ENCODE peak calls at places on chromosomes 5 and 9, in six cellular contexts. W is keratinocyte, F is endodermal cell, V is tibial artery, K is ovary, J is small intestine. M is an unnamed sample.

GRCh38 chr5:76542887-76543690 is 80.1 kb downstream of the F2RL2 start:
- DNase-seq in W (no peak), F (no peak), V (no peak), K (no peak), J (peak; percentile 37), M (no peak)

GRCh38 chr5:135662683-135663082 is 83.9 kb upstream of the CXCL14 start:
- DNase-seq in W (no peak), F (peak; percentile 62), V (no peak), K (no peak), J (no peak), M (no peak)

GRCh38 chr9:10268500-10269485 is 344.0 kb downstream of the PTPRD start:
- DNase-seq in W (no peak), F (peak; percentile 91), V (no peak), K (no peak), J (no peak), M (peak; percentile 78)

GRCh38 chr5:10115669-10116068 is 134.0 kb downstream of the ATPSCKMT start:
- DNase-seq in W (no peak), F (no peak), V (no peak), K (no peak), J (no peak), M (no peak)

GRCh38 chr5:30764704-30765103 is 428.8 kb upstream of the CDH6 start:
- DNase-seq in W (no peak), F (no peak), V (no peak), K (no peak), J (no peak), M (no peak)

GRCh38 chr9:119974026-119974425 is 604.8 kb upstream of the BRINP1 start:
- DNase-seq in W (no peak), F (no peak), V (no peak), K (no peak), J (no peak), M (no peak)

GRCh38 chr9:120642129-120642528 is 62.2 kb upstream of the CDK5RAP2 start:
- DNase-seq in W (no peak), F (no peak), V (no peak), K (no peak), J (no peak), M (no peak)

GRCh38 chr9:135120249-135120648 is 32.8 kb downstream of the OLFM1 start:
- DNase-seq in W (no peak), F (no peak), V (no peak), K (no peak), J (no peak), M (no peak)

GRCh38 chr5:180287404-180287803 is 4.5 kb downstream of the MAPK9 start:
- DNase-seq in W (no peak), F (no peak), V (no peak), K (no peak), J (no peak), M (no peak)

GRCh38 chr9:36764364-36765076 is 191.8 kb downstream of the MELK start:
- DNase-seq in W (no peak), F (no peak), V (no peak), K (no peak), J (no peak), M (no peak)

GRCh38 chr9:99632349-99633038 is 189.2 kb upstream of the NR4A3 start:
- DNase-seq in W (no peak), F (no peak), V (no peak), K (no peak), J (no peak), M (no peak)

GRCh38 chr9:87887661-87888480 is 5.2 kb downstream of the SPATA31E1 start:
- DNase-seq in W (no peak), F (no peak), V (no peak), K (no peak), J (no peak), M (no peak)

GRCh38 chr5:144369001-144369400 is 198.3 kb downstream of the KCTD16 start:
- DNase-seq in W (no peak), F (no peak), V (no peak), K (no peak), J (peak; percentile 21), M (no peak)

GRCh38 chr5:87020099-87020934 is 247.4 kb upstream of the RASA1 start:
- DNase-seq in W (no peak), F (peak; percentile 74), V (peak; percentile 67), K (no peak), J (peak; percentile 37), M (peak; percentile 41)

DNA sequence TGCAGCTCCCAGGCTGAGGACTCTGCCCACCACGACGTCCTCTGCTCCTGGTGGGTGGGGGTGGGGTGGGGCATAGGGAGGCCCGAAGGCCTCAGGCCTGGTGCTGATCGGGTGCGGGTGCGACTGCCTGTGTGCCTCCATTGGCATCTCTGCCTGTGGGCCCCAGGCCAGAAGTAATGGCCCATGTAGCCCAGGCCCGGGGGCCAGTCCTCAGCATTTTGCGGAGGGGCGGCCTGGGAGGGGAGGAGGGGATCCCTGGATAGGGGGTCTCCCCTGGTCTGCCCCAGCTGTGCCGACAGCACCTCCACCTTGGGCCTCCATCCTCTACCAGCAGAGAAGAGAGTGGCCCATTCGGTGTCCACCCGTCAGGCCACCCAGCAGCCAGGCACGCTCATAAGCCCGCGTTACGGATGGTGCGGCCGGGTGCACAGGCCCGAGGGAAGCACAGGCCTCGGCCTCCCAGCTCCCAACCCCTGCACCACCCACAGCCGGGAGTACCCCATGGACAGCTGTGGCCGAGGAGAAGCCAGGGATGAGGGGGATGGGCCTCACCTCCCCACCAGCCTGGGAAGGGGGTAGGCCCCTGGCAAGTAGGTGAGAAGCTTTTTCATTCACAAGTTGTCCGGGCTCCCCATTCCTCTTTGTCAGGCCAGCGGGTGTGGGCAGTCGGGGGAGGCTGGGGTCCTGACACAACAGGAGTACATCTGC is 1.8 kb upstream of the NOTCH1 start:
- DNase-seq in W (no peak), F (peak; percentile 86), V (no peak), K (no peak), J (no peak), M (no peak)
- H3K27ac ChIP-seq in W (no peak overlapping the region), F (no peak overlapping the region), V (peak overlapping the region; percentile 98), K (peak overlapping the region; percentile 37), J (no peak overlapping the region), M (no peak overlapping the region)

GRCh38 chr5:33933723-33934544 is 2.3 kb upstream of the RXFP3 start:
- DNase-seq in W (no peak), F (no peak), V (no peak), K (no peak), J (no peak), M (no peak)

GRCh38 chr5:33937700-33938506 is 1.7 kb downstream of the RXFP3 start:
- DNase-seq in W (no peak), F (peak; percentile 38), V (no peak), K (no peak), J (no peak), M (no peak)

GRCh38 chr5:33937017-33937699 is 972 bp downstream of the RXFP3 start:
- DNase-seq in W (no peak), F (no peak), V (no peak), K (no peak), J (no peak), M (no peak)

GRCh38 chr5:33936381-33937016 is at the start of gene RXFP3:
- DNase-seq in W (no peak), F (no peak), V (no peak), K (no peak), J (no peak), M (peak; percentile 66)

GRCh38 chr5:33936004-33936380 is 194 bp upstream of the RXFP3 start:
- DNase-seq in W (no peak), F (peak; percentile 95), V (peak; percentile 69), K (peak; percentile 74), J (peak; percentile 2), M (peak; percentile 90)
- H3K4me3 ChIP-seq in W (no peak overlapping the region), F (peak overlapping the region; percentile 80), V (peak overlapping the region; percentile 28), K (no peak overlapping the region), J (no peak overlapping the region), M (peak overlapping the region; percentile 25)

DNA sequence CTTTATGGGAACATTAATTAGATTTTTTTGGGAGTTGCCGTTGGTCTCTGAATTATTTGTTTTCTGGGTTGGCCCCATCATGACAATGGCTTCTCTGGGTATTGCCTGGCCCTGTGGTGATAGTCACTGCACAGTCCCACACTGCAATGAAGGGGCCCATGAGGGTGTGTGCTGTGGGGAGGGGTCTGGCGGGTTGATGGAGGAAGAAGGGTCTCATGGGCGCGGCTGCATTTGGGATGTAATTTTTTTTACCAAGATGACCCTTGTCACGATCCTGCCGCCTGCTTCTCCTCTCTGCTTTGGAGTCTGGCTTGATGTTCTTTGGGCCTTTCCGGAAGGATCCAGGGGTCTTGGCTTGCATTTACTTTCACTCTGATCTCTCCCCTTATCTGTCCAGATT is 44.1 kb downstream of the WNK2 start:
- DNase-seq in W (no peak), F (no peak), V (no peak), K (no peak), J (no peak), M (no peak)
- H3K27me3 ChIP-seq in W (peaks cover 41% of the 10 kb centered on the region), F (no peaks in the 10 kb centered on the region), V (no peaks in the 10 kb centered on the region), K (no peaks in the 10 kb centered on the region), J (peaks cover 3% of the 10 kb centered on the region), M (no peaks in the 10 kb centered on the region)

DNA sequence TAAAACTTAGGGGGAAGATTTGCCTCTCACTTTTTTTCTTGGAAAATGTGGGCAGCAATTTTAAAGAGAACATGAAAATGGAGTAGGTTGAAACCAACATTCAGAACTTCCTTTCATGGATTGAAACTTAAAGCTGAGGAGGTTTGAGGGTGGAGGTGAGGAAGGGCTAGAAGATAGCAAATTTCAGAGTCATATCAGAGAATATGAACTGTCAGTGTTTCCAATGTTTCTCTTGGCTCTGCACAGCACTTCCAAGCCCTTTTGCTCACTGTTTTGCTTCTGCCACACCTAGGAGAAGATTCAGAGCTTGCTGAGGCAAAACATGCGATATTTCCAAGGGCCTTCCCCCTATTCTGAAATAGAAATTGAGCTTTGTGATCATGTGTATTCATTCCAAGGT is 281.0 kb downstream of the AOPEP start:
- DNase-seq in W (no peak), F (no peak), V (no peak), K (no peak), J (no peak), M (no peak)
- H3K27ac ChIP-seq in W (peak overlapping the region; percentile 95), F (no peak overlapping the region), V (peak overlapping the region; percentile 99), K (peak overlapping the region; percentile 66), J (no peak overlapping the region), M (peak overlapping the region; percentile 62)

GRCh38 chr5:151739939-151740335 is 18.5 kb downstream of the ATOX1 start:
- DNase-seq in W (no peak), F (no peak), V (no peak), K (no peak), J (no peak), M (no peak)

GRCh38 chr5:151740336-151740942 is 18.0 kb downstream of the ATOX1 start:
- DNase-seq in W (no peak), F (peak; percentile 85), V (peak; percentile 84), K (peak; percentile 87), J (peak; percentile 48), M (peak; percentile 74)

GRCh38 chr5:151739395-151739794 is 19.0 kb downstream of the ATOX1 start:
- DNase-seq in W (no peak), F (peak; percentile 58), V (no peak), K (peak; percentile 47), J (no peak), M (peak; percentile 63)

GRCh38 chr5:151741678-151742423 is 16.6 kb downstream of the ATOX1 start:
- DNase-seq in W (peak; percentile 79), F (no peak), V (no peak), K (no peak), J (no peak), M (no peak)

DNA sequence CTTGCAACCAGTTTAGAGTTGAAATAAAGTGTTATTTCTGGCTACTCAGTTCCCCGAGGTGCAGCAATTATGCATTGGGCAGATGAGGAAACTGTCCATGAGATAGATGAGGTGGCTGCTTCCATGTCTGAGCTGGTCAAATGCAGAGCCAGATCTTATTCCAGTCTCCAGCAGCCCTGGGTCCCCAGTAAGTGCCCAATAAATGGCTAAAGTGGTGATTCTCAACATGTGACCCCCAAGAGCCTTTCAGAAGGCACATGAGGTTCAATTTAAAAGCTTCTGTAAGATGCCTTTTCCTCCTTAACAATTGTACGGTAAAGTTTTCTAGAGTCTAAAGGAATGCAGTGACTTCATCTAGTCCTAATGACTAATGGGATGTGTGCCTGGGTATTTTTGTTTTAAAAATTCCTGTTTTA is 17.5 kb downstream of the ATOX1 start:
- DNase-seq in W (no peak), F (no peak), V (no peak), K (no peak), J (no peak), M (no peak)
- H3K4me3 ChIP-seq in W (no peak overlapping the region), F (no peak overlapping the region), V (no peak overlapping the region), K (no peak overlapping the region), J (no peak overlapping the region), M (no peak overlapping the region)

M was measured in cardiac muscle cell.